ENCODE peak calls at places on chromosomes 4 and X, in seven cellular contexts. One of them, this sample, is unnamed.

GRCh38 chrX:130637591-130637990 is 235.8 kb downstream of the RBMX2 start:
- DNase-seq in neural progenitor cell: no peak
- DNase-seq in Peyer's patch: no peak
- DNase-seq in A549: no peak
- DNase-seq in kidney: no peak
- DNase-seq in astrocyte: peak; percentile 15
- DNase-seq in HCT116: no peak
- DNase-seq in this sample: no peak

GRCh38 chr4:10336471-10336870 is 120.8 kb downstream of the ZNF518B start:
- DNase-seq in neural progenitor cell: no peak
- DNase-seq in Peyer's patch: no peak
- DNase-seq in A549: no peak
- DNase-seq in kidney: no peak
- DNase-seq in astrocyte: no peak
- DNase-seq in HCT116: no peak
- DNase-seq in this sample: no peak

GRCh38 chr4:85368932-85369331 is 106.0 kb upstream of the ARHGAP24 start:
- DNase-seq in neural progenitor cell: no peak
- DNase-seq in Peyer's patch: no peak
- DNase-seq in A549: no peak
- DNase-seq in kidney: no peak
- DNase-seq in astrocyte: no peak
- DNase-seq in HCT116: no peak
- DNase-seq in this sample: no peak

GRCh38 chr4:37825943-37826281 is 574 bp upstream of the PGM2 start:
- DNase-seq in neural progenitor cell: no peak
- DNase-seq in Peyer's patch: no peak
- DNase-seq in A549: no peak
- DNase-seq in kidney: no peak
- DNase-seq in astrocyte: no peak
- DNase-seq in HCT116: no peak
- DNase-seq in this sample: no peak

GRCh38 chr4:3422808-3423297 is 18.9 kb upstream of the HGFAC start:
- DNase-seq in neural progenitor cell: no peak
- DNase-seq in Peyer's patch: no peak
- DNase-seq in A549: no peak
- DNase-seq in kidney: peak; percentile 43
- DNase-seq in astrocyte: no peak
- DNase-seq in HCT116: no peak
- DNase-seq in this sample: no peak

GRCh38 chrX:150032742-150033141 is 94.5 kb upstream of the EOLA2 start:
- DNase-seq in neural progenitor cell: peak; percentile 57
- DNase-seq in Peyer's patch: no peak
- DNase-seq in A549: no peak
- DNase-seq in kidney: no peak
- DNase-seq in astrocyte: peak; percentile 44
- DNase-seq in HCT116: no peak
- DNase-seq in this sample: no peak

GRCh38 chr4:6257243-6258025 is 12.2 kb upstream of the WFS1 start:
- DNase-seq in neural progenitor cell: peak; percentile 34
- DNase-seq in Peyer's patch: no peak
- DNase-seq in A549: no peak
- DNase-seq in kidney: peak; percentile 65
- DNase-seq in astrocyte: peak; percentile 12
- DNase-seq in HCT116: no peak
- DNase-seq in this sample: no peak

GRCh38 chrX:34859191-34859590 is 83.4 kb upstream of the FAM47B start:
- DNase-seq in neural progenitor cell: no peak
- DNase-seq in Peyer's patch: no peak
- DNase-seq in A549: no peak
- DNase-seq in kidney: no peak
- DNase-seq in astrocyte: no peak
- DNase-seq in HCT116: no peak
- DNase-seq in this sample: no peak

GRCh38 chr4:151173751-151174325 is 74.4 kb downstream of the RPS3A start:
- DNase-seq in neural progenitor cell: no peak
- DNase-seq in Peyer's patch: peak; percentile 51
- DNase-seq in A549: no peak
- DNase-seq in kidney: peak; percentile 78
- DNase-seq in astrocyte: no peak
- DNase-seq in HCT116: no peak
- DNase-seq in this sample: no peak

GRCh38 chr4:5888706-5889696 is 3.9 kb downstream of the CRMP1 start:
- DNase-seq in neural progenitor cell: no peak
- DNase-seq in Peyer's patch: no peak
- DNase-seq in A549: no peak
- DNase-seq in kidney: no peak
- DNase-seq in astrocyte: no peak
- DNase-seq in HCT116: no peak
- DNase-seq in this sample: no peak

GRCh38 chr4:22237155-22237751 is 278.6 kb downstream of the ADGRA3 start:
- DNase-seq in neural progenitor cell: peak; percentile 76
- DNase-seq in Peyer's patch: peak; percentile 80
- DNase-seq in A549: no peak
- DNase-seq in kidney: peak; percentile 69
- DNase-seq in astrocyte: no peak
- DNase-seq in HCT116: peak; percentile 29
- DNase-seq in this sample: no peak

GRCh38 chr4:14023036-14023435 is 395.5 kb upstream of the BOD1L1 start:
- DNase-seq in neural progenitor cell: no peak
- DNase-seq in Peyer's patch: no peak
- DNase-seq in A549: no peak
- DNase-seq in kidney: no peak
- DNase-seq in astrocyte: peak; percentile 40
- DNase-seq in HCT116: no peak
- DNase-seq in this sample: no peak

DNA sequence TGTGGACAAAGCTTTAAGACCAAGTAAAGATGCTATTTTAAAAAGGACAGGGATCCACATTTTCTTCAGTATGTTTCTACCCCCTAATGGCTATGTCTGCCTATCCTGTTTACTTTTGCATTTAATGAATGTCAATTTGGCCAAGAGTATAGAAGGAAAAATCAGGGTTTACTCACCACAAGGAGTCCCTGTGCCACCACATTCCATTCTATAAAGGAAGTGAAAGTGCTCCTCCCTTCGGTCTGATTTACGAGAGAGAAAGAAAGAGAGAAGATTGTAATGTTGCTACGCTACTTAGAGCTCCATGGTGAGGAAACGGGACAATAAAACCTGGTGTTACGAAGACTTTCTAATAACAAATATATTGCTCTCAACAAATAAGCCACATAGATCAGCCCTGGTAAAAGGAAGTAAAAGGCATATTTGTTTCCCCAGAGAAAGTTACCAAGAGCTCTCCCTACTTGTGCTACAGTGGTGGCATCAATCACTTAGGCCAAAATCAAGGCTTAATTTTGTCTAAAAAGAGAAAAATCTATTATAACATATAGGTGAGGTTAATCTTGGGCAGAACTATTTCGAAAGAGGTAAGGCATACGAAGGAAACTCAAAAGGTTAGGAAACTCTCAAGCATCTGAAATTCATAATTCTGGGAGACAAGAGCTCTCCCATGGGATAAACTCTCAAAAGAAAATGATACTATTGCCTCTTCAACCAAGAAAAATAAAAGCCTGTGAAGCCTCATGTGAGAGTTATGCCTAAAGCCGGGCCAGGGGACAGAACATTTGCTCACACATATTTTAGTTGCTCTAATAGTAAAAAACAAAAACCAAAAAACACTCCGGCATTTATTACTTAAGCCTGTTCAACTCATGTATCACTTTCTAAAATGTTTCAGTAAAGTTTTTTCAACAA is 29.5 kb downstream of the TAPT1 start:
- DNase-seq in neural progenitor cell: peak; percentile 76
- DNase-seq in Peyer's patch: no peak
- DNase-seq in A549: peak; percentile 8
- DNase-seq in kidney: no peak
- DNase-seq in astrocyte: peak; percentile 76
- DNase-seq in HCT116: peak; percentile 38
- DNase-seq in this sample: no peak
- TF ChIP-seq CTCF in neural progenitor cell: peak; percentile 58
- TF ChIP-seq CTCF in Peyer's patch: peak; percentile 77
- TF ChIP-seq CTCF in A549: peak; percentile 46
- TF ChIP-seq CTCF in kidney: peak; percentile 47
- TF ChIP-seq CTCF in astrocyte: peak; percentile 42
- TF ChIP-seq CTCF in HCT116: peak; percentile 51
- TF ChIP-seq CTCF in this sample: no peak

DNA sequence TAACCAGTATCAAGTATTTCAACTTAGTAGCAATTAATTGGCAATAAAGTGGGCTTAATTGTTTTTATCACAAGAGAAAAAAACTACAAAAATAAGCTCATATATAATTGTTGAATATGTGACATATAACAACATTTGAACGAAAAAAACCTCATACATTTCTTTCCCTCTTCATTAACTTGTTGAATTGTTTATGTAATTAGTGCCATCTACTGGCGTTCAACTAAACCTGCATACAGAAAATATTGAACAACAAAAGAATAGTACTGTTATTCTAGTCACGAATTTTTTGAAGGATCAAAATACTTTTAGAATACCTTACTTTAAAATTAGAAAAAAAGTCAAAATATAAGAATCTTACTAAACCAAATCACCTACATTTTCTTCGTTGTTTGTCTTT is 586.5 kb upstream of the FTHL17 start:
- DNase-seq in neural progenitor cell: no peak
- DNase-seq in Peyer's patch: no peak
- DNase-seq in A549: no peak
- DNase-seq in kidney: no peak
- DNase-seq in astrocyte: peak; percentile 23
- DNase-seq in HCT116: no peak
- DNase-seq in this sample: no peak
- TF ChIP-seq CTCF in neural progenitor cell: peak; percentile 67
- TF ChIP-seq CTCF in Peyer's patch: peak; percentile 58
- TF ChIP-seq CTCF in A549: peak; percentile 46
- TF ChIP-seq CTCF in kidney: peak; percentile 35
- TF ChIP-seq CTCF in astrocyte: peak; percentile 36
- TF ChIP-seq CTCF in HCT116: peak; percentile 35
- TF ChIP-seq CTCF in this sample: no peak

GRCh38 chrX:131763674-131764073 is 219.8 kb downstream of the OR13H1 start:
- DNase-seq in neural progenitor cell: no peak
- DNase-seq in Peyer's patch: peak; percentile 94
- DNase-seq in A549: peak; percentile 69
- DNase-seq in kidney: no peak
- DNase-seq in astrocyte: peak; percentile 46
- DNase-seq in HCT116: no peak
- DNase-seq in this sample: peak; percentile 67

GRCh38 chrX:131764224-131764623 is 220.3 kb downstream of the OR13H1 start:
- DNase-seq in neural progenitor cell: no peak
- DNase-seq in Peyer's patch: no peak
- DNase-seq in A549: no peak
- DNase-seq in kidney: no peak
- DNase-seq in astrocyte: no peak
- DNase-seq in HCT116: no peak
- DNase-seq in this sample: no peak

DNA sequence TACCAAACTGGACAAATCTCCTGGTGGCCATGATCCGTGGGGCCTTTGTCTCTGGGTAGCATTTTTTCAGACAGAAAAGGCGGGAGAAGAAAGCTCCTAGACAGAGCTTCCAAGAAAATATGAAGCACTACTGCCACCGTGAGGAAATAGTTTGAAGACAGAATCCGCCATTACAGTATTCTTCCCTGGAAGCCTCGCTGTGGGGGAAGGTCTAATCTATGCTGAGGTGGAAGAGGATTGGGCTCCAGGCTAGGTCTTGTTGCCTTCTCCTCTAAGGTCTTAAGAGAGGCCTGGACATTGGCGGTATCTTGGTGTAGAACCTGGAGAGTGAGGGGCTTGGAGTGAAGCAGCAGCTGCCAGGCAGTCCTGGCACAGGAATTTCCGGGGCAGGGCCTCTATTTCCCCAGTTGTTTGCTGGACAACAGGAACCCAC is 218.9 kb downstream of the OR13H1 start:
- DNase-seq in neural progenitor cell: no peak
- DNase-seq in Peyer's patch: peak; percentile 74
- DNase-seq in A549: peak; percentile 66
- DNase-seq in kidney: no peak
- DNase-seq in astrocyte: peak; percentile 17
- DNase-seq in HCT116: no peak
- DNase-seq in this sample: no peak
- TF ChIP-seq CTCF in neural progenitor cell: no peak
- TF ChIP-seq CTCF in Peyer's patch: peak; percentile 74
- TF ChIP-seq CTCF in A549: peak; percentile 66
- TF ChIP-seq CTCF in kidney: no peak
- TF ChIP-seq CTCF in astrocyte: no peak
- TF ChIP-seq CTCF in HCT116: no peak
- TF ChIP-seq CTCF in this sample: no peak

GRCh38 chr4:140049924-140050681 is 103.9 kb downstream of the MAML3 start:
- DNase-seq in neural progenitor cell: peak; percentile 80
- DNase-seq in Peyer's patch: no peak
- DNase-seq in A549: peak; percentile 53
- DNase-seq in kidney: no peak
- DNase-seq in astrocyte: peak; percentile 43
- DNase-seq in HCT116: no peak
- DNase-seq in this sample: no peak

GRCh38 chr4:140048419-140049022 is 105.5 kb downstream of the MAML3 start:
- DNase-seq in neural progenitor cell: no peak
- DNase-seq in Peyer's patch: no peak
- DNase-seq in A549: no peak
- DNase-seq in kidney: no peak
- DNase-seq in astrocyte: no peak
- DNase-seq in HCT116: no peak
- DNase-seq in this sample: no peak

GRCh38 chr4:140047017-140047640 is 106.9 kb downstream of the MAML3 start:
- DNase-seq in neural progenitor cell: peak; percentile 51
- DNase-seq in Peyer's patch: no peak
- DNase-seq in A549: no peak
- DNase-seq in kidney: no peak
- DNase-seq in astrocyte: no peak
- DNase-seq in HCT116: no peak
- DNase-seq in this sample: no peak

GRCh38 chr4:140047781-140048180 is 106.2 kb downstream of the MAML3 start:
- DNase-seq in neural progenitor cell: peak; percentile 28
- DNase-seq in Peyer's patch: no peak
- DNase-seq in A549: no peak
- DNase-seq in kidney: no peak
- DNase-seq in astrocyte: no peak
- DNase-seq in HCT116: no peak
- DNase-seq in this sample: no peak

DNA sequence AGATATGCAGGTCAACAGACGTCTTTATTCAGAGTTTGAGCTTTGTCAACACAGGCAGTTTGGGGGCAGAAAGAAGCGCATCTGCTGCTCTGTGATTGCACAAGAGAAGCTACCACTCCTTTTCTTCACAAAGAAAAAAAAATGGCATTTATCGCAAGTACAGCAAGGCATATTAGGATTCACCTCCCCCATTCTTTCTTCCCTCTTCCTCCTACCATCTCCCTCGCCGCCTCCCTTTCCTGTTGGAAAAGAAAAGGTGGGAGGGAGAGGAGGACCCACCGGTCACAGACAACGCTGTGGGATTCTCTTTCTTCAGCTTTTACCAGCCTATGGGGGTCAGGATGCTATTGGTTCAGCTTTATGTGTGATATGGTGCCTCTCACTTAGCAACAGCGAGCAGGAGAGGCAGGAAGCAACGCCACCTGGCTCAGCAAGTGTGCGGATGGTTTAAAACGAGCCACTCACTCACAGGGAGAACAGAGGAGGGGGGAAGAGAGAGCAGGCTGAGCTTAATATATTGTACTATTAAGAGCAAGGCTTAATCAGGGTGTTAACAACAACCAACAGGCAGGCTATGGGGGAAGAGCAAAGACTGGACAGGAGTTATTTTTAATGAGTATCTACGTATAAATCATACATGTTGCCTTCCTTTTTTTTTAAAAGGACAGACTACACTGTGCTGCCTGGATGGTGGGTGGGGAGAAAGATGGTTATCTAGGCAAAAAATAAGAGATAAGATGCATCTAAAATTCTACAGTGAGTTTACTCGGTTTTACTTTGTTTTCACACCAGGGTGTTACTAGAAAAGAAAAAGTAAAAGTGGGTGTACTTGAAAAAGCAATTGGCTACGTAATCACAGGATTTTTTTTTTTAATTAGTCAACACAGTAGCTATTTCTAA is 104.7 kb downstream of the MAML3 start:
- DNase-seq in neural progenitor cell: peak; percentile 80
- DNase-seq in Peyer's patch: peak; percentile 77
- DNase-seq in A549: peak; percentile 48
- DNase-seq in kidney: no peak
- DNase-seq in astrocyte: peak; percentile 61
- DNase-seq in HCT116: no peak
- DNase-seq in this sample: no peak
- TF ChIP-seq CTCF in neural progenitor cell: peak; percentile 9
- TF ChIP-seq CTCF in Peyer's patch: peak; percentile 41
- TF ChIP-seq CTCF in A549: no peak
- TF ChIP-seq CTCF in kidney: peak; percentile 29
- TF ChIP-seq CTCF in astrocyte: no peak
- TF ChIP-seq CTCF in HCT116: no peak
- TF ChIP-seq CTCF in this sample: no peak